ENCODE peak calls at places on chromosomes 4 and X, in four cellular contexts. Y is mammary epithelial cell; I is RWPE1; U is CD8-positive, alpha-beta T cell. M is an unnamed sample.

GRCh38 chr4:61298178-61298740 is 98.1 kb downstream of the ADGRL3 start:
- DNase-seq in I (no peak), Y (no peak), U (no peak), M (no peak)

GRCh38 chr4:169024762-169025161 is 14.7 kb upstream of the CBR4 start:
- DNase-seq in I (peak), Y (peak), U (no peak), M (peak)

GRCh38 chrX:39425124-39425806 is 624.0 kb downstream of the MID1IP1 start:
- DNase-seq in U (no peak), I (no peak), Y (no peak), M (no peak)

GRCh38 chr4:37793562-37793961 is 32.9 kb upstream of the PGM2 start:
- DNase-seq in U (no peak), Y (peak), I (peak), M (peak)

GRCh38 chr4:25943312-25943711 is 29.3 kb downstream of the SMIM20 start:
- DNase-seq in U (no peak), Y (no peak), I (no peak), M (no peak)

GRCh38 chr4:45094676-45095075 is 368.3 kb upstream of the GNPDA2 start:
- DNase-seq in Y (no peak), I (no peak), U (no peak), M (no peak)

GRCh38 chrX:153414838-153415552 is 3.7 kb downstream of the ZFP92 start:
- DNase-seq in Y (no peak), I (no peak), U (no peak), M (peak)

GRCh38 chrX:39261446-39262147 is 460.3 kb downstream of the MID1IP1 start:
- DNase-seq in Y (peak), I (peak), U (no peak), M (peak)

GRCh38 chr4:15729910-15730533 is 27.2 kb downstream of the BST1 start:
- DNase-seq in I (peak), Y (peak), U (peak), M (peak)

GRCh38 chrX:24513416-24513815 is 48.3 kb downstream of the PDK3 start:
- DNase-seq in I (no peak), U (no peak), Y (no peak), M (no peak)

GRCh38 chr4:163330828-163331628 is 1.4 kb downstream of the NPY1R start:
- DNase-seq in Y (no peak), I (no peak), U (no peak), M (peak)

GRCh38 chr4:139633661-139634060 is 32.0 kb upstream of the MGST2 start:
- DNase-seq in I (no peak), Y (no peak), U (no peak), M (peak)

GRCh38 chr4:182137343-182137742 is 105.9 kb upstream of the TENM3 start:
- DNase-seq in U (no peak), Y (no peak), I (no peak), M (no peak)

GRCh38 chr4:7206856-7207567 is 14.7 kb downstream of the SORCS2 start:
- DNase-seq in U (no peak), Y (peak), I (peak), M (peak)

GRCh38 chr4:142440093-142440492 is 406.0 kb downstream of the INPP4B start:
- DNase-seq in I (no peak), U (no peak), Y (no peak), M (no peak)

GRCh38 chr4:1255699-1256098 is 6.8 kb upstream of the CTBP1 start:
- DNase-seq in U (no peak), I (no peak), Y (no peak), M (no peak)

GRCh38 chrX:57906790-57907189 is 3.5 kb downstream of the ZXDA start:
- DNase-seq in U (no peak), Y (peak), I (no peak), M (peak)

GRCh38 chr4:100017627-100018310 is 67.7 kb upstream of the H2AZ1 start:
- DNase-seq in Y (peak), I (peak), U (no peak), M (peak)

GRCh38 chr4:38955957-38956356 is 76.3 kb downstream of the TMEM156 start:
- DNase-seq in U (no peak), I (no peak), Y (no peak), M (no peak)

DNA sequence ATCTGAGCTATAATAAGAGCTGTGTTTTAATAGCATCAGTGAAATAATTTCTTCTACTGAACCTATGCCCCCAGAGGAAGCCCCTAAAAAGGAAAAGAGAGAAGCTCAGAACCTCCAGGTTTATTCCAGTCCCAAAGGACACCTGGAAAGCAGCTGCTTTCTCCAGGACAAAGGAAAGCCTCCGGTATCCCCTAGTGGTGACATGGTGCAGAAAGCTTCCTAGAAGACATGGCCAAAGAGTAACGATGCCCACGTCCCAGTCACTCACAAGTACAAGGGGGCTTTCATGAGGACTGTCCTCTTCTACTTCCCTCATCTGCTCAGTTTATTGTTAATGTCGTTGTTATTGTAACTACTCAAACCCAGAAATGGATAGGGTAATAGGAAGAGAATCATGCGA is 343.9 kb downstream of the UNC5C start:
- DNase-seq in I (no peak), Y (peak), U (no peak), M (peak)
- TF ChIP-seq CTCF in I (peak), Y (peak), U (no peak), M (peak)

DNA sequence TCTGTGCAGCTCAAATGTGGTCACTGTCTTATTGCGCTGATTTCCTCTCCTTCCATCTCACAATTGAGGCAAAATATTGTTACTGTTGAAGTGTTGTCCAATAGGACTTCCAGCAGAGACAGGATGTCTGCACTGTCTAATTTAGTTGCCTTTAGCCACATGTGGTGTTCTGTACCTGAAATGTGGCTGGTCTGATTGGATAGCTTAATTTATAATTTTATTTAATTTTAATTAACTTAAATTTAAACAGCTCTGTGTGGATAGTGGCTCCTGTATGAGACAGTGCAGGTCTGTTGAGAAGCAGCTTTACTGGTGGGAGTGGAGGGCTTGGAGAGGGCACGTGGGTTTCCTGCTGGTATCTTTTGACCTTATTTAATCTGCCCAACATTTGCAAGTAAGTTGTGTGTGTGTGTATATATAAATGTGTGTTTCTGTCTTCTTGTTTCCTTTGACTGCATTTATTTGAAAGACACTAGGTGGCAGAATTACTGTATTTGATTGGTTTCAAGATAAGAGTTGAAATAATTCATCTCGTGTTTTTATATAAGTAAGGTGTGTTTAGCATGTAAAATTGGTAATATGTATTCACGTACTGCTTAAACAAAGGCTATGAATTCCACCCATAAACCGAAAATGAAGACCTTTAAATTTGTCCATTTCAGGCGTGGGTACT is 55.3 kb upstream of the MSANTD1 start:
- DNase-seq in I (no peak), U (no peak), Y (no peak), M (peak)
- TF ChIP-seq CTCF in I (peak), U (peak), Y (peak), M (peak)

GRCh38 chrX:73289039-73289438 is 74.4 kb upstream of the NAP1L2 start:
- DNase-seq in Y (no peak), I (no peak), U (no peak), M (peak)
- TF ChIP-seq CTCF in Y (peak), I (no peak), U (no peak), M (no peak)

DNA sequence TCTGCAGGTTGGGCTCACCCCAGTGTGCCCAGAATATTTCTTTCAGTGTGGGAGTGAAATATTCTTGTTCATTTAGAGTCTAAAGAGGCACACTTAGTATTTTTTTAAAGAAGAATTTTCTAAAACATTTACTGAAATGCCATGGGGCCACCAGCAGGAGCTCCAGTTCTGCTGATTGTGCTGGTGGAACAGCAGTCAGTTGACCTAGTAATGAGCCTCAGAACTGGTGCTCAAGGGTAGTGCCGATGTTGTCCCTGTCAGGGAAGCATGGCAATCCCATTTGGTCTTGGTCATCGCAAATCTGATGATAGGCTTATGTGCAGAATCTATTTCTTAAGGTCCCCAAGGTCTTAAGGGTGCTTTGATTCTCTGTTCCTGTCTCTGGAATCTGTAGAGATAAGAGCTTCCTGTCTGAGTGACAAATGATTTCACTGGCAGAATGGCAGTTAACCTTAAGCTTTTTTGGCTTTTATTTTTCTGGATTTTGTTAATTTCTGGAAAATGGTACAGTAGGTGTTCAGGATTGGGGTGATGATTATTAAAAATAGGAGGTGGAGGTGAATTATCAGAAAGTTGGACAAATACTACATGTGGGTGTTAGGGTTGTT is 31.3 kb downstream of the JADE1 start:
- DNase-seq in Y (no peak), I (no peak), U (no peak), M (no peak)
- TF ChIP-seq CTCF in Y (no peak), I (no peak), U (no peak), M (no peak)

DNA sequence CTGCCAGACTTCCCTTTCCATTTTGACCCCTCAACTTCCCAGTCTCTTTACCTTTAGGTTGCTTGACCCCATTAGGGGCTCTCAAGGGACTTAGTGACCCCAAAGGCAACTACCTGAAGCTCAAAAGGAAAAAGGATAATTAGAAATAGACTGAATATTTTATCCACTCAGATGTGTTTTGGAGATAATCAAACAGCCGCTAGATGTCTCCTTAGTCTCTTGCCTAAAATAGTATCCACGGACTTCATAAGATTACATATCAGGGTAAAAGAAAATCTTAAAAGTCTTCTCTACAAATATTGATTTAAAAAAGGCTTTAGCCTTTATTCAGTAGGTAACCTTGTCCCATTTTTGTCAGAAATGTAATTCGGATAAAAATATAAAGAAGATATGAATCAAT is 21.0 kb upstream of the RHOXF2 start:
- DNase-seq in I (no peak), Y (no peak), U (no peak), M (peak)
- TF ChIP-seq CTCF in I (peak), Y (no peak), U (no peak), M (peak)

DNA sequence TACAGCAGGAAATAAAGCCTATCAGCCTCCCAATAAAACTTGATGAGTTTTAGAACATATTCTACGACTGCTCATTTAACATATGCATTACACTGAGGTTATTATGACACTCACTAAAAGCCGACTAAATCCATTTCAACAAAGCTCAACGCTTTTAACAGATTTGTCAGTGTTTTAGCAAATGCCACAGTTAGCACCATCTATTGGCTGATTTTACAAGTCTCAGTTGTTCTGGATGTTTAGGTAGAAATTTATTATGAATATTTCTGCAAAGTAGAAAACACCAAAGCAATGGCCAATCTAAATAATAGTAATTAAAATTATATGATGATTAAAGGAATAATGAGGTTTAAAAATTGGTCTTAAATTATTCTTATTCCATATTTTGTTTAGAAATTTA is 993.2 kb upstream of the PCDH7 start:
- DNase-seq in Y (no peak), U (no peak), I (no peak), M (no peak)
- TF ChIP-seq CTCF in Y (no peak), U (no peak), I (no peak), M (no peak)

DNA sequence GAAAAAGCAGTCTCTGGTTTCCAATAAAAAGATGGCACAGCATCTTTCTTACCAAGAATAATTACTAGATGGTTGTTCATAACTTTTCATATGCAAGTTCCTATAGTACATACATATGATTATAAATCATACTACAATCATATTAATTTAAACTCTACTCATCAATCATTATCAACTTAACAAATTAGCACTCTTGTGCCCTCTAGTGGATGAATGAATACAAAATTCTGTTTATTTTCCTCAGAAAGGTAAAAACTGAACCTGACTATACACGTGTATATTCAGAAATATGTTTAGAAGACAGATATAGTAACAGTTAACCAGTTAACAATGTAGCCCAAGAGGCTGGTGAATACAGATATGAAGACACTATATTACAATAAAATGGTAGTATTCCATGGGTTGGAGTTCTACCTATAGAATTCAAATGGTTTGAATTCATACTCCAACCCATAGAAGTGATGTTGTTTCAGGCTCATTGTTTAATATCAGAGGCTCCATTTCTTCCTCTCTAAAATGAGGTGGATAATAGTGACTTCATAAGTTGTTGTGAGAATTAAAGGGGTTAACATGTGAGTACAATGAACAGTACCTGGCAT is 100.0 kb downstream of the ADAMTS3 start:
- DNase-seq in I (peak), Y (peak), U (no peak), M (peak)
- TF ChIP-seq CTCF in I (peak), Y (peak), U (peak), M (peak)

DNA sequence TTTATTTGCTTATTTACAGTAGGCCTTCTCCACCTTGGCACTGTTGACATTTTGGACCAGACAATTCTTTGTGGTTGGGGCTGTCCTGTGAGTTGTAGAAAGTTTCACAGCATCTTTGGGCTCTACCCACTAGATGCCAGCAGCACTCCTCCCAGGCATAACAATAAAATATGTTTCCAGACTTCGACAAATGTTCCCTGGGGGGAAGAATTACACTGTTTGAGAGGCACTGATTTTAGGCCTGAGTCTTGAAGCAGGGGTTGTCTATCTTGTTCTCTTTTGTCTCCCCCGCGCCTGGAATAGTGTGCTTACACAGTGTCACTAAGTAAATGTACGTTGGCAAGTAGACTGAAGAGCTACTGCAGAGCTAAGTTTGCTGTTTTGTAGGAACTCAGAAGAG is 254.4 kb upstream of the BOD1L1 start:
- DNase-seq in Y (no peak), U (no peak), I (no peak), M (no peak)
- TF ChIP-seq CTCF in Y (peak), U (no peak), I (no peak), M (no peak)

GRCh38 chrX:16807548-16807947 is 21.3 kb downstream of the TXLNG start:
- DNase-seq in U (no peak), Y (peak), I (no peak), M (peak)
- TF ChIP-seq CTCF in U (no peak), Y (peak), I (no peak), M (peak)